ENCODE peak calls at places on chromosomes 13 and 19, in ten cellular contexts. One of them, this sample, is unnamed.

GRCh38 chr19:23101241-23101640 is 15.6 kb upstream of the ZNF730 start:
- DNase-seq in GF-D8: no peak
- DNase-seq in stimulated activated CD8-positive, alpha-beta memory T cell treated with anti-CD3 and anti-CD28 coated beads, Interleukin-7, amount 100 ng/mL, for 1 hour: no peak
- DNase-seq in astrocyte of the spinal cord: no peak
- DNase-seq in T-helper 17 cell: no peak
- DNase-seq in activated T-helper 1 cell treated with anti-CD3 and anti-CD28 coated beads, Interleukin-12 subunit alpha, Interleukin-12 subunit beta, Interleukin-2, Interleukin-4 antibody, amounts not matched to agents 30 ng/mL and 10 ng/mL and 1 ng/mL, durations not matched to agents 14 hours and 24 hours and 36 hours: no peak
- DNase-seq in epithelial cell of proximal tubule: no peak
- DNase-seq in AG08395: no peak
- DNase-seq in amniotic stem cell: no peak
- DNase-seq in left ventricle myocardium inferior: no peak
- DNase-seq in this sample: no peak

GRCh38 chr19:38061294-38061693 is 154.3 kb downstream of the SIPA1L3 start:
- DNase-seq in GF-D8: no peak
- DNase-seq in stimulated activated CD8-positive, alpha-beta memory T cell treated with anti-CD3 and anti-CD28 coated beads, Interleukin-7, amount 100 ng/mL, for 1 hour: no peak
- DNase-seq in astrocyte of the spinal cord: peak; percentile 73
- DNase-seq in T-helper 17 cell: no peak
- DNase-seq in activated T-helper 1 cell treated with anti-CD3 and anti-CD28 coated beads, Interleukin-12 subunit alpha, Interleukin-12 subunit beta, Interleukin-2, Interleukin-4 antibody, amounts not matched to agents 30 ng/mL and 10 ng/mL and 1 ng/mL, durations not matched to agents 14 hours and 24 hours and 36 hours: no peak
- DNase-seq in epithelial cell of proximal tubule: no peak
- DNase-seq in AG08395: peak; percentile 93
- DNase-seq in amniotic stem cell: peak; percentile 4
- DNase-seq in left ventricle myocardium inferior: no peak
- DNase-seq in this sample: no peak

GRCh38 chr19:39237200-39238184 is 7.3 kb downstream of the IFNL3 start:
- DNase-seq in GF-D8: peak; percentile 19
- DNase-seq in stimulated activated CD8-positive, alpha-beta memory T cell treated with anti-CD3 and anti-CD28 coated beads, Interleukin-7, amount 100 ng/mL, for 1 hour: no peak
- DNase-seq in astrocyte of the spinal cord: no peak
- DNase-seq in T-helper 17 cell: peak; percentile 12
- DNase-seq in activated T-helper 1 cell treated with anti-CD3 and anti-CD28 coated beads, Interleukin-12 subunit alpha, Interleukin-12 subunit beta, Interleukin-2, Interleukin-4 antibody, amounts not matched to agents 30 ng/mL and 10 ng/mL and 1 ng/mL, durations not matched to agents 14 hours and 24 hours and 36 hours: peak; percentile 8
- DNase-seq in epithelial cell of proximal tubule: no peak
- DNase-seq in AG08395: no peak
- DNase-seq in amniotic stem cell: no peak
- DNase-seq in left ventricle myocardium inferior: no peak
- DNase-seq in this sample: no peak

GRCh38 chr13:41942462-41943094 is 18.3 kb downstream of the VWA8 start:
- DNase-seq in GF-D8: no peak
- DNase-seq in stimulated activated CD8-positive, alpha-beta memory T cell treated with anti-CD3 and anti-CD28 coated beads, Interleukin-7, amount 100 ng/mL, for 1 hour: no peak
- DNase-seq in astrocyte of the spinal cord: peak; percentile 48
- DNase-seq in T-helper 17 cell: no peak
- DNase-seq in activated T-helper 1 cell treated with anti-CD3 and anti-CD28 coated beads, Interleukin-12 subunit alpha, Interleukin-12 subunit beta, Interleukin-2, Interleukin-4 antibody, amounts not matched to agents 30 ng/mL and 10 ng/mL and 1 ng/mL, durations not matched to agents 14 hours and 24 hours and 36 hours: no peak
- DNase-seq in epithelial cell of proximal tubule: peak; percentile 38
- DNase-seq in AG08395: peak; percentile 43
- DNase-seq in amniotic stem cell: peak; percentile 37
- DNase-seq in left ventricle myocardium inferior: no peak
- DNase-seq in this sample: no peak

GRCh38 chr13:103140001-103140671 is 73.9 kb upstream of the SLC10A2 start:
- DNase-seq in GF-D8: no peak
- DNase-seq in stimulated activated CD8-positive, alpha-beta memory T cell treated with anti-CD3 and anti-CD28 coated beads, Interleukin-7, amount 100 ng/mL, for 1 hour: no peak
- DNase-seq in astrocyte of the spinal cord: peak; percentile 2
- DNase-seq in T-helper 17 cell: no peak
- DNase-seq in activated T-helper 1 cell treated with anti-CD3 and anti-CD28 coated beads, Interleukin-12 subunit alpha, Interleukin-12 subunit beta, Interleukin-2, Interleukin-4 antibody, amounts not matched to agents 30 ng/mL and 10 ng/mL and 1 ng/mL, durations not matched to agents 14 hours and 24 hours and 36 hours: no peak
- DNase-seq in epithelial cell of proximal tubule: no peak
- DNase-seq in AG08395: no peak
- DNase-seq in amniotic stem cell: peak; percentile 7
- DNase-seq in left ventricle myocardium inferior: no peak
- DNase-seq in this sample: no peak

GRCh38 chr13:108915634-108916497 is 286.5 kb downstream of the MYO16 start:
- DNase-seq in GF-D8: peak; percentile 73
- DNase-seq in stimulated activated CD8-positive, alpha-beta memory T cell treated with anti-CD3 and anti-CD28 coated beads, Interleukin-7, amount 100 ng/mL, for 1 hour: peak; percentile 42
- DNase-seq in astrocyte of the spinal cord: peak; percentile 94
- DNase-seq in T-helper 17 cell: no peak
- DNase-seq in activated T-helper 1 cell treated with anti-CD3 and anti-CD28 coated beads, Interleukin-12 subunit alpha, Interleukin-12 subunit beta, Interleukin-2, Interleukin-4 antibody, amounts not matched to agents 30 ng/mL and 10 ng/mL and 1 ng/mL, durations not matched to agents 14 hours and 24 hours and 36 hours: peak; percentile 72
- DNase-seq in epithelial cell of proximal tubule: peak; percentile 95
- DNase-seq in AG08395: peak; percentile 56
- DNase-seq in amniotic stem cell: peak; percentile 86
- DNase-seq in left ventricle myocardium inferior: peak; percentile 58
- DNase-seq in this sample: peak; percentile 91

GRCh38 chr19:13441810-13442512 is 64.3 kb downstream of the CACNA1A start:
- DNase-seq in GF-D8: no peak
- DNase-seq in stimulated activated CD8-positive, alpha-beta memory T cell treated with anti-CD3 and anti-CD28 coated beads, Interleukin-7, amount 100 ng/mL, for 1 hour: no peak
- DNase-seq in astrocyte of the spinal cord: peak; percentile 44
- DNase-seq in T-helper 17 cell: peak; percentile 32
- DNase-seq in activated T-helper 1 cell treated with anti-CD3 and anti-CD28 coated beads, Interleukin-12 subunit alpha, Interleukin-12 subunit beta, Interleukin-2, Interleukin-4 antibody, amounts not matched to agents 30 ng/mL and 10 ng/mL and 1 ng/mL, durations not matched to agents 14 hours and 24 hours and 36 hours: peak; percentile 14
- DNase-seq in epithelial cell of proximal tubule: no peak
- DNase-seq in AG08395: peak; percentile 66
- DNase-seq in amniotic stem cell: no peak
- DNase-seq in left ventricle myocardium inferior: peak; percentile 15
- DNase-seq in this sample: peak; percentile 57

GRCh38 chr19:38070573-38070972 is 153.4 kb downstream of the DPF1 start:
- DNase-seq in GF-D8: no peak
- DNase-seq in stimulated activated CD8-positive, alpha-beta memory T cell treated with anti-CD3 and anti-CD28 coated beads, Interleukin-7, amount 100 ng/mL, for 1 hour: no peak
- DNase-seq in astrocyte of the spinal cord: peak; percentile 57
- DNase-seq in T-helper 17 cell: no peak
- DNase-seq in activated T-helper 1 cell treated with anti-CD3 and anti-CD28 coated beads, Interleukin-12 subunit alpha, Interleukin-12 subunit beta, Interleukin-2, Interleukin-4 antibody, amounts not matched to agents 30 ng/mL and 10 ng/mL and 1 ng/mL, durations not matched to agents 14 hours and 24 hours and 36 hours: no peak
- DNase-seq in epithelial cell of proximal tubule: peak; percentile 61
- DNase-seq in AG08395: no peak
- DNase-seq in amniotic stem cell: no peak
- DNase-seq in left ventricle myocardium inferior: no peak
- DNase-seq in this sample: no peak

GRCh38 chr13:31090921-31091624 is 70.6 kb downstream of the HSPH1 start:
- DNase-seq in GF-D8: no peak
- DNase-seq in stimulated activated CD8-positive, alpha-beta memory T cell treated with anti-CD3 and anti-CD28 coated beads, Interleukin-7, amount 100 ng/mL, for 1 hour: no peak
- DNase-seq in astrocyte of the spinal cord: peak; percentile 11
- DNase-seq in T-helper 17 cell: no peak
- DNase-seq in activated T-helper 1 cell treated with anti-CD3 and anti-CD28 coated beads, Interleukin-12 subunit alpha, Interleukin-12 subunit beta, Interleukin-2, Interleukin-4 antibody, amounts not matched to agents 30 ng/mL and 10 ng/mL and 1 ng/mL, durations not matched to agents 14 hours and 24 hours and 36 hours: no peak
- DNase-seq in epithelial cell of proximal tubule: no peak
- DNase-seq in AG08395: no peak
- DNase-seq in amniotic stem cell: no peak
- DNase-seq in left ventricle myocardium inferior: no peak
- DNase-seq in this sample: peak; percentile 16

GRCh38 chr19:8897106-8897505 is 64.9 kb downstream of the MBD3L1 start:
- DNase-seq in GF-D8: no peak
- DNase-seq in stimulated activated CD8-positive, alpha-beta memory T cell treated with anti-CD3 and anti-CD28 coated beads, Interleukin-7, amount 100 ng/mL, for 1 hour: no peak
- DNase-seq in astrocyte of the spinal cord: no peak
- DNase-seq in T-helper 17 cell: no peak
- DNase-seq in activated T-helper 1 cell treated with anti-CD3 and anti-CD28 coated beads, Interleukin-12 subunit alpha, Interleukin-12 subunit beta, Interleukin-2, Interleukin-4 antibody, amounts not matched to agents 30 ng/mL and 10 ng/mL and 1 ng/mL, durations not matched to agents 14 hours and 24 hours and 36 hours: no peak
- DNase-seq in epithelial cell of proximal tubule: no peak
- DNase-seq in AG08395: no peak
- DNase-seq in amniotic stem cell: no peak
- DNase-seq in left ventricle myocardium inferior: no peak
- DNase-seq in this sample: no peak

GRCh38 chr13:41614671-41615519 is 157.5 kb downstream of the RGCC start:
- DNase-seq in GF-D8: no peak
- DNase-seq in stimulated activated CD8-positive, alpha-beta memory T cell treated with anti-CD3 and anti-CD28 coated beads, Interleukin-7, amount 100 ng/mL, for 1 hour: no peak
- DNase-seq in astrocyte of the spinal cord: peak; percentile 34
- DNase-seq in T-helper 17 cell: no peak
- DNase-seq in activated T-helper 1 cell treated with anti-CD3 and anti-CD28 coated beads, Interleukin-12 subunit alpha, Interleukin-12 subunit beta, Interleukin-2, Interleukin-4 antibody, amounts not matched to agents 30 ng/mL and 10 ng/mL and 1 ng/mL, durations not matched to agents 14 hours and 24 hours and 36 hours: no peak
- DNase-seq in epithelial cell of proximal tubule: no peak
- DNase-seq in AG08395: no peak
- DNase-seq in amniotic stem cell: no peak
- DNase-seq in left ventricle myocardium inferior: no peak
- DNase-seq in this sample: no peak

GRCh38 chr19:46970815-46971214 is 48.8 kb upstream of the NPAS1 start:
- DNase-seq in GF-D8: no peak
- DNase-seq in stimulated activated CD8-positive, alpha-beta memory T cell treated with anti-CD3 and anti-CD28 coated beads, Interleukin-7, amount 100 ng/mL, for 1 hour: no peak
- DNase-seq in astrocyte of the spinal cord: peak; percentile 42
- DNase-seq in T-helper 17 cell: no peak
- DNase-seq in activated T-helper 1 cell treated with anti-CD3 and anti-CD28 coated beads, Interleukin-12 subunit alpha, Interleukin-12 subunit beta, Interleukin-2, Interleukin-4 antibody, amounts not matched to agents 30 ng/mL and 10 ng/mL and 1 ng/mL, durations not matched to agents 14 hours and 24 hours and 36 hours: no peak
- DNase-seq in epithelial cell of proximal tubule: no peak
- DNase-seq in AG08395: peak; percentile 94
- DNase-seq in amniotic stem cell: peak; percentile 84
- DNase-seq in left ventricle myocardium inferior: peak; percentile 66
- DNase-seq in this sample: no peak

GRCh38 chr13:108595416-108596257 is 33.8 kb upstream of the MYO16 start:
- DNase-seq in GF-D8: no peak
- DNase-seq in stimulated activated CD8-positive, alpha-beta memory T cell treated with anti-CD3 and anti-CD28 coated beads, Interleukin-7, amount 100 ng/mL, for 1 hour: no peak
- DNase-seq in astrocyte of the spinal cord: peak; percentile 46
- DNase-seq in T-helper 17 cell: no peak
- DNase-seq in activated T-helper 1 cell treated with anti-CD3 and anti-CD28 coated beads, Interleukin-12 subunit alpha, Interleukin-12 subunit beta, Interleukin-2, Interleukin-4 antibody, amounts not matched to agents 30 ng/mL and 10 ng/mL and 1 ng/mL, durations not matched to agents 14 hours and 24 hours and 36 hours: no peak
- DNase-seq in epithelial cell of proximal tubule: no peak
- DNase-seq in AG08395: no peak
- DNase-seq in amniotic stem cell: no peak
- DNase-seq in left ventricle myocardium inferior: no peak
- DNase-seq in this sample: no peak